ENCODE peak calls at places on chromosome 10, in five cellular contexts. One of them, this sample, is unnamed.

GRCh38 chr10:66629976-66630375 is 295.9 kb upstream of the LRRTM3 start:
- DNase-seq in IMR-90: peak
- DNase-seq in mammary epithelial cell: peak
- DNase-seq in Karpas-422: no peak
- DNase-seq in neuronal stem cell: no peak
- DNase-seq in this sample: no peak

GRCh38 chr10:5587151-5588079 is 62.7 kb downstream of the CALML3 start:
- DNase-seq in Karpas-422: no peak
- DNase-seq in mammary epithelial cell: no peak
- DNase-seq in IMR-90: no peak
- DNase-seq in neuronal stem cell: no peak
- DNase-seq in this sample: peak

GRCh38 chr10:43647576-43647975 is 1.1 kb downstream of the ZNF32 start:
- DNase-seq in mammary epithelial cell: no peak
- DNase-seq in Karpas-422: no peak
- DNase-seq in neuronal stem cell: no peak
- DNase-seq in IMR-90: no peak
- DNase-seq in this sample: no peak

GRCh38 chr10:536371-536925 is 153.0 kb downstream of the DIP2C start:
- DNase-seq in mammary epithelial cell: no peak
- DNase-seq in IMR-90: peak
- DNase-seq in neuronal stem cell: no peak
- DNase-seq in Karpas-422: no peak
- DNase-seq in this sample: no peak

GRCh38 chr10:72340510-72340895 is 14.2 kb downstream of the DNAJB12 start:
- DNase-seq in Karpas-422: peak
- DNase-seq in neuronal stem cell: no peak
- DNase-seq in IMR-90: no peak
- DNase-seq in mammary epithelial cell: no peak
- DNase-seq in this sample: peak

GRCh38 chr10:44045020-44045419 is 339.9 kb downstream of the CXCL12 start:
- DNase-seq in neuronal stem cell: no peak
- DNase-seq in Karpas-422: no peak
- DNase-seq in IMR-90: no peak
- DNase-seq in mammary epithelial cell: no peak
- DNase-seq in this sample: no peak

GRCh38 chr10:10471758-10472157 is 545.9 kb upstream of the CELF2 start:
- DNase-seq in IMR-90: no peak
- DNase-seq in neuronal stem cell: no peak
- DNase-seq in Karpas-422: no peak
- DNase-seq in mammary epithelial cell: no peak
- DNase-seq in this sample: no peak

GRCh38 chr10:70678250-70678635 is 5.9 kb downstream of the ADAMTS14 start:
- DNase-seq in mammary epithelial cell: no peak
- DNase-seq in IMR-90: no peak
- DNase-seq in neuronal stem cell: no peak
- DNase-seq in Karpas-422: no peak
- DNase-seq in this sample: no peak

GRCh38 chr10:77321868-77322267 is 315.7 kb downstream of the KCNMA1 start:
- DNase-seq in mammary epithelial cell: peak
- DNase-seq in neuronal stem cell: no peak
- DNase-seq in Karpas-422: no peak
- DNase-seq in IMR-90: peak
- DNase-seq in this sample: no peak

GRCh38 chr10:1378473-1378872 is 322.3 kb downstream of the WDR37 start:
- DNase-seq in neuronal stem cell: no peak
- DNase-seq in IMR-90: no peak
- DNase-seq in mammary epithelial cell: no peak
- DNase-seq in Karpas-422: no peak
- DNase-seq in this sample: no peak

GRCh38 chr10:9243861-9244515 is 1189.5 kb downstream of the GATA3 start:
- DNase-seq in IMR-90: no peak
- DNase-seq in neuronal stem cell: no peak
- DNase-seq in Karpas-422: no peak
- DNase-seq in mammary epithelial cell: no peak
- DNase-seq in this sample: no peak

GRCh38 chr10:51471271-51471670 is 228.1 kb downstream of the CSTF2T start:
- DNase-seq in Karpas-422: no peak
- DNase-seq in neuronal stem cell: no peak
- DNase-seq in IMR-90: no peak
- DNase-seq in mammary epithelial cell: no peak
- DNase-seq in this sample: no peak

GRCh38 chr10:66637273-66638036 is 288.4 kb upstream of the LRRTM3 start:
- DNase-seq in neuronal stem cell: no peak
- DNase-seq in Karpas-422: no peak
- DNase-seq in IMR-90: no peak
- DNase-seq in mammary epithelial cell: peak
- DNase-seq in this sample: peak

GRCh38 chr10:86819567-86819966 is 63.1 kb downstream of the BMPR1A start:
- DNase-seq in Karpas-422: no peak
- DNase-seq in mammary epithelial cell: no peak
- DNase-seq in IMR-90: peak
- DNase-seq in neuronal stem cell: no peak
- DNase-seq in this sample: no peak

GRCh38 chr10:111207525-111207924 is 130.7 kb downstream of the ADRA2A start:
- DNase-seq in Karpas-422: peak
- DNase-seq in neuronal stem cell: no peak
- DNase-seq in mammary epithelial cell: no peak
- DNase-seq in IMR-90: no peak
- DNase-seq in this sample: no peak

GRCh38 chr10:97372233-97372875 is 28.8 kb downstream of the RRP12 start:
- DNase-seq in mammary epithelial cell: no peak
- DNase-seq in Karpas-422: no peak
- DNase-seq in IMR-90: no peak
- DNase-seq in neuronal stem cell: no peak
- DNase-seq in this sample: no peak

GRCh38 chr10:61471491-61471890 is 18.3 kb upstream of the TMEM26 start:
- DNase-seq in mammary epithelial cell: no peak
- DNase-seq in neuronal stem cell: no peak
- DNase-seq in IMR-90: no peak
- DNase-seq in Karpas-422: no peak
- DNase-seq in this sample: no peak

GRCh38 chr10:72709041-72709440 is 17.1 kb downstream of the MCU start:
- DNase-seq in Karpas-422: no peak
- DNase-seq in neuronal stem cell: no peak
- DNase-seq in IMR-90: no peak
- DNase-seq in mammary epithelial cell: no peak
- DNase-seq in this sample: no peak

GRCh38 chr10:48981310-48981907 is 41.8 kb upstream of the LRRC18 start:
- DNase-seq in Karpas-422: peak
- DNase-seq in IMR-90: peak
- DNase-seq in neuronal stem cell: peak
- DNase-seq in mammary epithelial cell: peak
- DNase-seq in this sample: peak

DNA sequence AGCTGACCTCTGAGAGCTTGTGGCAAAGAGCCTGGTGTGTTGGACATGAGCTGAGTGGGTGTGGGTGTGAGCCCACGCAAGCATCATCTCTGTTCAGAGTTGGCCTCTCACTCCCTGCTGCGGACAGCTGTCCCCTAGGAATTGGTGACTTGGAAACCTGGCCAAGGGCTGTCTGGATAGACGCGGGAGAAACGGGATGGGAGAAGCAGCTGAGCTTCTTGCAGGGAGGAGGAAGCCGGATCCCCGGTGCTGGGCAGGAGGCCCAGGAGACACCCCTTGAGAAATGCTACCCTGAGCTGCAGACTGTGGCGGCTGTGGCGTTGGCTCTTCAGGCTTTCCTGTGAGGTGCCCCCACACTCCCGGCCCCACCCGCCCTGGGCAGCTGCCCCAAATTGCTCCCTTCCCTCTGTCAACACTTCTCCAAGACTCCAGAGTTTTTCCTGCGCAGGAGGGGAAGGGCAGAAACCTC is 121.9 kb upstream of the BTBD16 start:
- DNase-seq in neuronal stem cell: no peak
- DNase-seq in mammary epithelial cell: no peak
- DNase-seq in IMR-90: peak
- DNase-seq in Karpas-422: no peak
- DNase-seq in this sample: no peak
- H3K27ac ChIP-seq in neuronal stem cell: no peak
- H3K27ac ChIP-seq in mammary epithelial cell: no peak
- H3K27ac ChIP-seq in IMR-90: no peak
- H3K27ac ChIP-seq in Karpas-422: no peak
- H3K27ac ChIP-seq in this sample: peak

DNA sequence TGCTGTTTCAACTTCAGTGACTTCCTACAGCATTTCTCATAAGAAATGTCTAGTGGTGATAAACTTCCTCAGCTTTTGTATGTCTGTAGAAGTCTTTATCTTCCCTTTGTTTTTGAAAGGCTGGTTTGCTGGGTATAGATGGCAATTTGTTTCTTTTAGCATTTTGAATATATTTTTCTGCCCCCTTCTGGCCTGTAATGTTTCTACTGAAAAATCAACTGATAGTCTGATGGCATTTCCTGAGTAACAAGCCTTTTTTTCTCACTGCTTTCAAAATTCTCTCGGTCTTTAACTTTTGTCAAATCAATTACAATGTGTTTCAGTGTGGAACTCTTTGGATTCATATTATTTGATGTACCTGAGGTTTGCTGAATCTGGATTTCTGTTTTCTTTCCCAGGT is 487.1 kb downstream of the ATRNL1 start:
- DNase-seq in Karpas-422: no peak
- DNase-seq in IMR-90: no peak
- DNase-seq in mammary epithelial cell: no peak
- DNase-seq in neuronal stem cell: no peak
- DNase-seq in this sample: no peak
- H3K4me2 ChIP-seq in Karpas-422: no peak
- H3K4me2 ChIP-seq in IMR-90: no peak
- H3K4me2 ChIP-seq in mammary epithelial cell: no peak
- H3K4me2 ChIP-seq in neuronal stem cell: no peak
- H3K4me2 ChIP-seq in this sample: no peak

GRCh38 chr10:17033529-17034250 is 95.9 kb downstream of the CUBN start:
- DNase-seq in IMR-90: peak
- DNase-seq in mammary epithelial cell: no peak
- DNase-seq in neuronal stem cell: no peak
- DNase-seq in Karpas-422: no peak
- DNase-seq in this sample: no peak
- H3K27ac ChIP-seq in IMR-90: no peak
- H3K27ac ChIP-seq in mammary epithelial cell: no peak
- H3K27ac ChIP-seq in neuronal stem cell: no peak
- H3K27ac ChIP-seq in Karpas-422: no peak
- H3K27ac ChIP-seq in this sample: no peak

GRCh38 chr10:95655571-95656290 is 780 bp downstream of the ALDH18A1 start:
- DNase-seq in mammary epithelial cell: peak
- DNase-seq in Karpas-422: peak
- DNase-seq in neuronal stem cell: peak
- DNase-seq in IMR-90: peak
- DNase-seq in this sample: peak
- H3K4me2 ChIP-seq in mammary epithelial cell: peak
- H3K4me2 ChIP-seq in Karpas-422: peak
- H3K4me2 ChIP-seq in neuronal stem cell: peak
- H3K4me2 ChIP-seq in IMR-90: peak
- H3K4me2 ChIP-seq in this sample: peak

This sample was measured in hepatocyte.